ENCODE peak calls at places on chromosomes 5 and 9, in six cellular contexts. V, J, D, F, G and U are unnamed samples.
A peak's percentile ranks its signal among the peaks of the same experiment; 100 is the strongest.

GRCh38 chr9:92807757-92808725 is 43.4 kb upstream of the BICD2 start:
- DNase-seq in F (no peak), J (no peak), G (no peak), D (no peak), V (no peak), U (no peak)

GRCh38 chr5:83407931-83408330 is 63.6 kb upstream of the VCAN start:
- DNase-seq in F (no peak), V (no peak), D (no peak), J (no peak), G (no peak), U (no peak)

GRCh38 chr5:58148366-58148765 is 311.5 kb downstream of the PLK2 start:
- DNase-seq in V (no peak), D (no peak), J (no peak), G (no peak), F (no peak), U (no peak)

GRCh38 chr9:126791406-126792230 is 13.2 kb upstream of the ZBTB43 start:
- DNase-seq in V (no peak), D (peak; percentile 97), J (peak; percentile 87), F (no peak), G (no peak), U (no peak)

GRCh38 chr5:2687746-2688145 is 63.7 kb downstream of the IRX2 start:
- DNase-seq in J (no peak), V (no peak), F (no peak), D (no peak), G (no peak), U (no peak)

GRCh38 chr5:126460977-126461376 is 37.8 kb downstream of the GRAMD2B start:
- DNase-seq in G (no peak), D (no peak), F (no peak), V (no peak), J (no peak), U (no peak)

GRCh38 chr9:36470891-36471290 is 70.8 kb upstream of the RNF38 start:
- DNase-seq in V (no peak), G (no peak), F (no peak), D (peak; percentile 83), J (no peak), U (no peak)

GRCh38 chr5:133384903-133385302 is 227.4 kb downstream of the FSTL4 start:
- DNase-seq in G (no peak), F (no peak), V (no peak), J (no peak), D (no peak), U (no peak)

GRCh38 chr5:87308024-87308423 is 40.3 kb downstream of the RASA1 start:
- DNase-seq in G (no peak), J (no peak), V (no peak), F (no peak), D (no peak), U (no peak)

DNA sequence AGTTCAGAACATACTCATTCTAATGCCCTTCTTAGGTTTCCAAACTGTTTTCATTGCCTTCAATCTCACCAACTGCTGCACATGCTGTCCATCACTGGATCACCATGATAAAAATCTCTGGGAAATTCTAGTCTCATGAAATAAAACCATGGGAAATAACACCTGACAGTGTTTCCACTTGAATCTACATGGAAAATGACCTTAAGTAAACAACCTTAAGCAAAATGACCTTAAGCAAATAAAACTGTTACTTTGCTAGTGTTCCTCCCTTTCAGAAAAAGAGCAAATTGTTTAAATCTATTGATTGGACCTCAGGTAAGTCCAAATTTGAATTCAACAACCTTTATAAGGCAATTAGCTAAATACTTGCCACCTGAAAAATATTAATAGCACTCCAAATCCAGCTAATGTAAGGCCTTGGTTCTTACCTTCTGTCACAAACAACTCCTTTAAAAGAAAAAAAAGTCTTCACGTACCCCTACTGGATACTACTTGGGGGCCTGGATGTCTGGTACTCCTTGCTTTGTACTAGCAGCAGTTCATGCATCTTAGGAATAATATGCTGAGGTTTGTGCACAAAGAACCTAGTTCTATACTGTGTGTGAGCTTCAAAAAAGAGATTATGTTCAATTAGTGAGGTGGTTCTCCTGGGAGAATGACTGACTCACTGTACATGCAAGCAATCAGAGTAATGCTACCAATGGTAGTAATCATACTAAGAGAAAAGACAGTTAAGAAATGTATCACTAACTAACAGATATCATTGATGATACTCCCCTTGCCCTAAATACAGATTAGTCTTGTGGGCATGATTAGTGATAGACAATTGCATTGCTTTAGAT is 630.4 kb downstream of the PSAT1 start:
- DNase-seq in F (no peak), V (no peak), D (peak; percentile 36), G (no peak), J (peak; percentile 9), U (no peak)
- TF ChIP-seq CTCF in F (no peak), V (no peak), D (no peak), G (no peak), J (no peak), U (no peak)

GRCh38 chr9:135963938-135964337 is 2.8 kb upstream of the UBAC1 start:
- DNase-seq in F (no peak), J (no peak), G (no peak), D (no peak), V (no peak), U (no peak)

GRCh38 chr9:135963338-135963737 is 2.2 kb upstream of the UBAC1 start:
- DNase-seq in G (no peak), V (no peak), F (no peak), J (no peak), D (no peak), U (no peak)

GRCh38 chr9:135962696-135963307 is 1.6 kb upstream of the UBAC1 start:
- DNase-seq in F (no peak), J (no peak), G (no peak), V (no peak), D (no peak), U (no peak)

GRCh38 chr9:135968083-135968476 is 6.9 kb upstream of the UBAC1 start:
- DNase-seq in J (no peak), D (no peak), V (no peak), G (no peak), F (no peak), U (no peak)

GRCh38 chr9:135965124-135965756 is 4.1 kb upstream of the UBAC1 start:
- DNase-seq in D (no peak), F (no peak), J (no peak), V (no peak), G (no peak), U (no peak)
- TF ChIP-seq CTCF in D (no peak), F (no peak), J (no peak), V (no peak), G (no peak), U (no peak)

DNA sequence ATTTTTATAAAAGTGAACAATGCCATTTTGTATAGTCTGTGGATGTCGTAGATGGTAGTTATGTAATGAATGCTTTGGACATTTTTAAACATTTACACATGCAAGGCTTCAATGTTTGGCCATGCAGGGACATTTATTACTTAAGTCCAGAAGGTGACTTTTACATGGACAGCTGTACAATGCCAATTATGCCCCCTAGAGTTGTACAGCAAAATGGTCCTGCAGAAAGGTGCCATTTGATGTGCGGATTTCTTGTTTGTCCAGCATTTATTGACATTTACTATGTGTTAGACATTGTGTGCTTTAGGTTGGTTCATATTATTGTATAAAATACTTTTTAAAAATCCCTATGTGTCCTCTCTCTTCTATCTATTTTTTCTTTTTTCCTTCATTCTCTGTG is 22.5 kb upstream of the COMMD10 start:
- DNase-seq in G (no peak), V (no peak), D (peak; percentile 16), J (no peak), F (no peak), U (no peak)
- TF ChIP-seq CTCF in G (no peak), V (peak; percentile 28), D (no peak), J (peak; percentile 23), F (no peak), U (peak; percentile 13)

GRCh38 chr5:1016476-1016875 is 7.9 kb downstream of the NKD2 start:
- DNase-seq in J (no peak), V (no peak), G (no peak), F (no peak), D (no peak), U (no peak)
- TF ChIP-seq CTCF in J (no peak), V (no peak), G (no peak), F (no peak), D (no peak), U (no peak)

GRCh38 chr5:173397531-173397930 is 69.3 kb upstream of the STC2 start:
- DNase-seq in D (no peak), J (no peak), F (no peak), V (no peak), G (no peak), U (no peak)

GRCh38 chr5:173396311-173396993 is 68.2 kb upstream of the STC2 start:
- DNase-seq in D (no peak), V (no peak), G (no peak), F (no peak), J (no peak), U (no peak)

GRCh38 chr5:173395933-173396308 is 67.7 kb upstream of the STC2 start:
- DNase-seq in F (no peak), V (no peak), J (no peak), G (no peak), D (no peak), U (no peak)

GRCh38 chr5:173394701-173395100 is 66.5 kb upstream of the STC2 start:
- DNase-seq in J (no peak), F (no peak), G (no peak), V (no peak), D (peak; percentile 21), U (no peak)

DNA sequence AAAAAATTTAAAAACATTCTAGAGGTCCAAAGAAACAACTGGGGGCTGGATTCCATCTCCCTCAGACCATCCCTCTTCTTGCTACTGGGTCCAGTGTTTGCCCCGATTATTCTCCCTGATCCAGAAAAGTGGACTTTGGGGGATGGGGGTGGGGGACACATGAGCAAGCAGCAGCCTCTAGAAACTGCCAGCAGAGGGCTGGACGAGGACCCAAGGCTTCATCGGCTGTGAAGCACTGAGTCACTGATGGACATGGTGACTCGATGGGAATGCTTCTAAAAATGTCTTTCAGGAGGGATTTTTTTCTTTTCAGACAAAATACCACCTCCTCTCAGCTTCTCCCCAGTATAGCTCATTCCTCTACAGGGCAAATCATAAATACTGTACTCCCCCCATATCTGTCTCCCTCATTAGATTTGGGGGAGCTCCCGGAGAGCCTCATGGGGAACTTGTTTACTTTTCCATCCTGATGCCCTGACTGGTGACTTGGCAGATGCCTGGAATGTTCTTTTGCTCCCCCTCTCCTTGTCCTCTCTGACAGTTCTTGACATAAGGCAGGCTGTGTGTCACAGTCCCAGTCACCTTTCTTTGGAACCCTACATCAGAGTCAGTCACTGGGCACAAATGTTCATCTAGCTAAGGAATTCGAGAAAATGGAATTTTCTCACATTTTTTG is 67.2 kb upstream of the STC2 start:
- DNase-seq in J (peak; percentile 60), F (no peak), D (peak; percentile 80), G (no peak), V (no peak), U (no peak)
- TF ChIP-seq CTCF in J (peak; percentile 58), F (no peak), D (peak; percentile 76), G (no peak), V (peak; percentile 24), U (no peak)

DNA sequence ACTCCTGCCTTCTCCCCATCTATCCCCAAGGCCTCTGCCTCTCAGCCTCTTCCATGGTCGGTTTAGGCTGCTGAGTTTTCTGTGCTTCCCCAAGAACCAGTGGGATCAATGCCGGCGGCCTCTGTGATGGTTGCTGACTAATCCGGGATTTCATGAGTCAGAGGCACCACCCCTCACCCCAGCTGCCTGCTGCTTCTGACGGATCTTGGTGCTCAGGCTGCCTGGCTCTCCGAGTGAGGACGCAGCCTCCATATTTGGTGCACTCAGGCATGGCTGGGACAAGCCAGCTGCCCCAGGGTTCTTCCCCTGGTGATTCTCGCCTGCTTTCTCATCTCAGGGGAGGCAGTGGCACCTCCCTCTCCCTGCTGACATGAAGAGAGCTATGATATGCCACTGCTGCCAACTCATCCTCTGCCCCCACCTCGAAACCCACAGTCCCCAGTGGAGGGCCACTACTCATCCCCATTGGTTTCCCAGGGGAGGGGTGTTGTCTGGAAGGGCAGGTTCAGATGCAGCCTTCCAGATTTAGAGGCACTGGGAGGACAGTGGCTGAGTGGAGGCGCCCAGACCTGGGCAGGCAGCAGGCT is 3.3 kb upstream of the MAN1B1 start:
- DNase-seq in V (no peak), J (peak; percentile 92), G (no peak), F (no peak), D (peak; percentile 94), U (peak; percentile 69)
- TF ChIP-seq CTCF in V (no peak), J (no peak), G (no peak), F (no peak), D (no peak), U (no peak)